ENCODE peak calls at places on chromosomes 5 and 9, in nine cellular contexts. V is Caco-2, K is fibroblast of the aortic adventitia, D is mucosa of descending colon, U is HFF-Myc, E is tibial artery, Q is SK-N-SH, I is sigmoid colon, O is NB4. G is an unnamed sample.

GRCh38 chr5:164296603-164297080 is 791.2 kb downstream of the MAT2B start:
- DNase-seq in O (no peak), U (no peak), V (no peak), D (no peak), E (no peak), Q (no peak), K (peak), I (no peak), G (no peak)

GRCh38 chr5:148014276-148014675 is 49.5 kb upstream of the SPINK5 start:
- DNase-seq in K (peak), U (no peak), D (no peak), V (no peak), Q (no peak), I (no peak), E (no peak), O (no peak), G (no peak)

GRCh38 chr5:137035480-137035878 is 463.6 kb downstream of the SPOCK1 start:
- DNase-seq in I (no peak), D (no peak), E (no peak), O (no peak), Q (no peak), V (no peak), U (no peak), K (peak), G (no peak)

GRCh38 chr9:4386819-4387218 is 87.0 kb upstream of the GLIS3 start:
- DNase-seq in K (no peak), O (no peak), E (no peak), I (no peak), V (no peak), D (no peak), Q (no peak), U (no peak), G (no peak)

GRCh38 chr5:44046581-44047327 is 342.5 kb downstream of the FGF10 start:
- DNase-seq in O (no peak), E (no peak), D (no peak), I (peak), Q (no peak), K (no peak), U (no peak), V (no peak), G (no peak)

GRCh38 chr5:149380466-149381121 is 1.5 kb upstream of the IL17B start:
- DNase-seq in O (no peak), I (peak), E (peak), V (no peak), U (no peak), Q (no peak), D (peak), K (no peak), G (no peak)

GRCh38 chr5:135735831-135736230 is 98.6 kb upstream of the SLC25A48 start:
- DNase-seq in I (no peak), O (no peak), E (no peak), V (no peak), D (no peak), U (no peak), K (no peak), Q (no peak), G (no peak)

GRCh38 chr5:178319541-178320041 is 87.0 kb upstream of the PHYKPL start:
- DNase-seq in D (no peak), V (no peak), Q (no peak), I (peak), O (no peak), U (no peak), K (no peak), E (no peak), G (no peak)

GRCh38 chr5:34734321-34734720 is 78.2 kb downstream of the RAI14 start:
- DNase-seq in D (no peak), K (no peak), U (no peak), V (no peak), Q (no peak), E (no peak), O (no peak), I (no peak), G (no peak)

GRCh38 chr5:114311943-114312342 is 49.9 kb upstream of the KCNN2 start:
- DNase-seq in Q (no peak), V (no peak), K (no peak), O (no peak), U (no peak), E (no peak), D (no peak), I (no peak), G (no peak)

GRCh38 chr5:177131352-177131710 is 2.2 kb upstream of the NSD1 start:
- DNase-seq in I (peak), K (no peak), Q (no peak), U (no peak), O (no peak), D (no peak), V (no peak), E (no peak), G (no peak)

GRCh38 chr5:167643616-167644015 is 647.8 kb upstream of the WWC1 start:
- DNase-seq in K (peak), U (no peak), I (no peak), Q (no peak), O (no peak), E (no peak), V (no peak), D (no peak), G (no peak)

GRCh38 chr5:121940741-121941140 is 21.0 kb upstream of the SRFBP1 start:
- DNase-seq in O (no peak), I (no peak), Q (no peak), U (no peak), D (no peak), V (no peak), K (no peak), E (no peak), G (no peak)

GRCh38 chr5:88923623-88924619 is 40.9 kb upstream of the MEF2C start:
- DNase-seq in U (no peak), D (no peak), O (no peak), E (no peak), K (no peak), V (no peak), Q (no peak), I (no peak), G (no peak)

GRCh38 chr5:12023614-12024241 is 119.5 kb upstream of the CTNND2 start:
- DNase-seq in D (peak), I (no peak), O (peak), K (peak), E (no peak), Q (peak), U (peak), V (no peak), G (no peak)

GRCh38 chr9:79013715-79014610 is 557.8 kb upstream of the TLE4 start:
- DNase-seq in K (no peak), U (peak), D (no peak), V (no peak), E (no peak), O (no peak), Q (no peak), I (no peak), G (no peak)

GRCh38 chr5:7991125-7991821 is 122.3 kb downstream of the MTRR start:
- DNase-seq in I (no peak), D (peak), K (no peak), U (no peak), V (peak), E (no peak), O (no peak), Q (peak), G (no peak)

GRCh38 chr9:88498880-88499279 is 36.1 kb upstream of the NXNL2 start:
- DNase-seq in V (no peak), D (no peak), K (no peak), I (no peak), Q (no peak), U (no peak), O (no peak), E (no peak), G (peak)

GRCh38 chr9:87435189-87435880 is 62.3 kb upstream of the DAPK1 start:
- DNase-seq in Q (no peak), K (no peak), D (no peak), O (no peak), V (no peak), I (no peak), E (no peak), U (no peak), G (no peak)

GRCh38 chr5:157519579-157520253 is 55.9 kb downstream of the ADAM19 start:
- DNase-seq in I (no peak), O (no peak), D (no peak), V (no peak), Q (no peak), E (peak), U (no peak), K (no peak), G (no peak)

GRCh38 chr9:124894741-124895170 is 32.8 kb downstream of the ARPC5L start:
- DNase-seq in E (no peak), I (no peak), U (peak), D (peak), K (peak), Q (no peak), O (peak), V (no peak), G (no peak)

GRCh38 chr9:70411141-70411929 is 3.1 kb downstream of the KLF9 start:
- DNase-seq in O (peak), I (peak), V (no peak), U (no peak), K (peak), Q (no peak), E (peak), D (peak), G (peak)

GRCh38 chr5:170634236-170634990 is 130.6 kb downstream of the KCNIP1 start:
- DNase-seq in Q (no peak), V (peak), I (peak), O (no peak), K (no peak), U (no peak), D (no peak), E (peak), G (no peak)

GRCh38 chr9:87592554-87593394 is 95.1 kb downstream of the DAPK1 start:
- DNase-seq in E (no peak), U (no peak), K (peak), V (no peak), I (peak), D (no peak), Q (no peak), O (no peak), G (peak)

GRCh38 chr9:71147368-71147767 is 25.9 kb upstream of the TRPM3 start:
- DNase-seq in V (no peak), E (no peak), O (no peak), I (no peak), U (no peak), Q (no peak), D (no peak), K (no peak), G (no peak)

GRCh38 chr5:14435481-14435880 is 146.1 kb upstream of the OTULINL start:
- DNase-seq in K (peak), Q (no peak), V (no peak), E (no peak), O (no peak), U (no peak), D (no peak), I (no peak), G (no peak)

GRCh38 chr5:54829102-54829501 is 156.3 kb downstream of the ESM1 start:
- DNase-seq in E (no peak), V (no peak), D (no peak), I (no peak), Q (no peak), O (no peak), K (no peak), U (no peak), G (no peak)

GRCh38 chr9:107737987-107738743 is 248.6 kb upstream of the KLF4 start:
- DNase-seq in E (peak), U (peak), D (peak), V (no peak), K (peak), I (peak), O (no peak), Q (no peak), G (peak)

GRCh38 chr5:10839118-10839517 is 78.1 kb upstream of the DAP start:
- DNase-seq in I (no peak), D (no peak), E (no peak), U (no peak), Q (no peak), V (no peak), O (no peak), K (no peak), G (no peak)

GRCh38 chr9:3509926-3510325 is 15.9 kb downstream of the RFX3 start:
- DNase-seq in K (no peak), V (no peak), O (no peak), U (no peak), E (no peak), Q (no peak), D (no peak), I (no peak), G (no peak)

GRCh38 chr9:92190536-92190790 is 75.2 kb upstream of the SPTLC1 start:
- DNase-seq in Q (no peak), V (peak), E (no peak), D (no peak), U (no peak), K (no peak), I (no peak), O (no peak), G (no peak)

GRCh38 chr5:180525363-180525762 is 31.2 kb downstream of the CNOT6 start:
- DNase-seq in I (no peak), O (no peak), K (no peak), Q (no peak), V (no peak), E (no peak), U (no peak), D (no peak), G (no peak)

GRCh38 chr5:78766412-78766762 is 117.8 kb upstream of the LHFPL2 start:
- DNase-seq in U (no peak), K (peak), Q (no peak), O (no peak), I (no peak), V (no peak), E (no peak), D (no peak), G (no peak)

GRCh38 chr5:94916619-94917018 is 298.1 kb downstream of the SLF1 start:
- DNase-seq in O (no peak), D (no peak), I (no peak), K (no peak), V (no peak), U (no peak), Q (no peak), E (no peak), G (no peak)

GRCh38 chr9:113653746-113654604 is 190.4 kb downstream of the RGS3 start:
- DNase-seq in V (peak), Q (no peak), U (no peak), K (no peak), E (no peak), O (no peak), I (no peak), D (no peak), G (no peak)

GRCh38 chr9:18748106-18748719 is 274.3 kb downstream of the ADAMTSL1 start:
- DNase-seq in E (no peak), U (no peak), Q (no peak), D (no peak), V (no peak), K (peak), O (no peak), I (no peak), G (no peak)

GRCh38 chr9:22446950-22447606 is 454 bp downstream of the DMRTA1 start:
- DNase-seq in U (no peak), V (peak), I (peak), O (no peak), D (peak), E (peak), Q (peak), K (no peak), G (peak)
- TF ChIP-seq CTCF in U (no peak), V (no peak), I (no peak), O (no peak), D (no peak), E (no peak), Q (no peak), K (peak), G (peak)

GRCh38 chr5:172293054-172293744 is 9.6 kb upstream of the UBTD2 start:
- DNase-seq in D (peak), U (no peak), E (peak), O (peak), V (peak), Q (peak), K (peak), I (peak), G (peak)
- TF ChIP-seq CTCF in D (peak), U (peak), E (peak), O (peak), V (peak), Q (peak), K (peak), I (peak), G (peak)

DNA sequence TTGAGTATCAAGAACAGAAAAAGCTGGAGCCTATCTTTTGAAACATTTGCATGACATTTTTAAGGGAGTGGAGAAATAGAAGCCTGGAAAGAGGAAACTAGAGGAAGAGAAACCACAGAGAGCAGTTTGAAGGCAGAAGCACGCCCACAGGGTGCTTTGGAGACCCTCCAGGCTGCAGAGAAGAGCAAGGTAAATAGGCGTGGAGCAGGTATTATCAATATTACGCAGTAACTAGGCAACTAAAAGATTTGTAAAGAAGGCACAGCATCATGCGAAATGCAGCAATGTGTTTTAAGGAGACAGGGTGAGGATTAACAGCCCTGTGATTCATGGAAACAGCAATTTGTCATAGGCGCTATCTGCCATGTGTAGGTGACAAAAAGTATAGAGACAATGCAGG is 281.2 kb downstream of the BRINP1 start:
- DNase-seq in D (no peak), K (no peak), V (no peak), I (no peak), Q (no peak), E (no peak), U (no peak), O (no peak), G (no peak)
- TF ChIP-seq CTCF in D (no peak), K (no peak), V (no peak), I (no peak), Q (no peak), E (no peak), U (no peak), O (no peak), G (no peak)

GRCh38 chr5:53199882-53200281 is 90.3 kb upstream of the MOCS2 start:
- DNase-seq in U (no peak), D (no peak), Q (no peak), V (no peak), K (no peak), E (no peak), I (no peak), O (no peak), G (no peak)

GRCh38 chr5:53200309-53200708 is 90.8 kb upstream of the MOCS2 start:
- DNase-seq in K (peak), D (no peak), V (no peak), I (no peak), E (no peak), U (no peak), Q (no peak), O (peak), G (no peak)

GRCh38 chr5:53206562-53206961 is 97.0 kb upstream of the MOCS2 start:
- DNase-seq in K (no peak), V (no peak), E (no peak), Q (no peak), U (no peak), D (no peak), I (no peak), O (no peak), G (no peak)

GRCh38 chr5:53201746-53202145 is 92.2 kb upstream of the MOCS2 start:
- DNase-seq in O (peak), I (no peak), D (no peak), U (no peak), E (no peak), Q (no peak), K (no peak), V (no peak), G (no peak)
- TF ChIP-seq CTCF in O (peak), I (no peak), D (no peak), U (peak), E (no peak), Q (peak), K (no peak), V (no peak), G (no peak)

GRCh38 chr5:141826674-141827073 is 51.5 kb downstream of the PCDH1 start:
- DNase-seq in U (no peak), D (no peak), Q (no peak), E (no peak), K (no peak), O (no peak), V (no peak), I (no peak), G (peak)

GRCh38 chr5:141825241-141825671 is 53.0 kb downstream of the PCDH1 start:
- DNase-seq in O (no peak), K (no peak), Q (peak), I (no peak), E (no peak), D (no peak), U (no peak), V (no peak), G (no peak)

GRCh38 chr5:141828162-141828561 is 50.0 kb downstream of the PCDH1 start:
- DNase-seq in Q (no peak), K (no peak), I (no peak), V (no peak), D (no peak), E (no peak), U (no peak), O (no peak), G (no peak)

GRCh38 chr5:141824717-141825116 is 53.5 kb downstream of the PCDH1 start:
- DNase-seq in V (no peak), D (no peak), U (no peak), I (no peak), Q (no peak), E (no peak), O (no peak), K (no peak), G (no peak)

GRCh38 chr5:141825836-141826560 is 52.2 kb downstream of the PCDH1 start:
- DNase-seq in Q (peak), E (no peak), K (no peak), D (no peak), O (peak), V (no peak), I (no peak), U (no peak), G (no peak)
- TF ChIP-seq CTCF in Q (peak), E (no peak), K (peak), D (no peak), O (peak), V (no peak), I (no peak), U (peak), G (peak)